ENCODE peak calls at places on chromosomes 6 and 20, in ten cellular contexts. M is heart right ventricle; O is psoas muscle; T is HCT116; N is Panc1; Y is sigmoid colon; R is AG04450; K is hepatocyte; P is CD8-positive, alpha-beta T cell; L is heart left ventricle. V is an unnamed sample.
A peak's percentile ranks its signal among the peaks of the same experiment; 100 is the strongest.

GRCh38 chr6:88059221-88059620 is 11.6 kb downstream of the SPACA1 start:
- DNase-seq in M (no peak), Y (no peak), L (no peak), P (no peak), O (no peak), T (no peak), R (no peak), K (no peak), N (no peak), V (no peak)

GRCh38 chr20:46128310-46129151 is 10.4 kb downstream of the CD40 start:
- DNase-seq in T (no peak), R (no peak), M (peak; percentile 35), P (no peak), Y (peak; percentile 61), K (peak; percentile 40), O (no peak), L (no peak), N (no peak), V (no peak)

GRCh38 chr20:48716086-48716485 is 111.7 kb downstream of the PREX1 start:
- DNase-seq in R (no peak), T (no peak), P (no peak), Y (no peak), O (no peak), N (no peak), L (no peak), K (no peak), M (no peak), V (no peak)

GRCh38 chr6:49550413-49551125 is at the start of gene C6orf141:
- DNase-seq in K (peak; percentile 64), L (no peak), N (no peak), M (no peak), T (peak; percentile 70), O (no peak), P (no peak), R (no peak), Y (no peak), V (no peak)

GRCh38 chr6:9540534-9541126 is 874.2 kb downstream of the TFAP2A start:
- DNase-seq in N (no peak), T (peak; percentile 47), L (no peak), M (no peak), P (no peak), O (no peak), Y (no peak), K (peak; percentile 66), R (peak; percentile 13), V (no peak)

GRCh38 chr6:134853111-134854055 is 96.5 kb downstream of the ALDH8A1 start:
- DNase-seq in K (peak; percentile 60), N (peak; percentile 35), L (no peak), M (no peak), T (peak; percentile 82), O (no peak), P (no peak), R (no peak), Y (no peak), V (no peak)

GRCh38 chr6:8506123-8506522 is 70.8 kb upstream of the SLC35B3 start:
- DNase-seq in Y (no peak), L (no peak), O (no peak), M (no peak), P (no peak), R (no peak), T (no peak), K (peak; percentile 4), N (no peak), V (no peak)

GRCh38 chr6:53628354-53629119 is 37.0 kb downstream of the KLHL31 start:
- DNase-seq in R (no peak), Y (no peak), L (no peak), N (no peak), K (no peak), P (no peak), O (no peak), M (no peak), T (no peak), V (no peak)

GRCh38 chr6:148426317-148426977 is 83.8 kb downstream of the SASH1 start:
- DNase-seq in R (no peak), N (no peak), L (no peak), Y (no peak), P (no peak), M (no peak), K (no peak), O (no peak), T (no peak), V (no peak)

GRCh38 chr6:107318100-107318736 is 141.1 kb downstream of the PDSS2 start:
- DNase-seq in R (peak; percentile 32), N (peak; percentile 42), P (no peak), M (peak; percentile 20), K (peak; percentile 74), L (no peak), T (peak; percentile 26), Y (no peak), O (peak; percentile 32), V (no peak)

GRCh38 chr20:38982291-38982690 is 20.1 kb downstream of the DHX35 start:
- DNase-seq in K (no peak), N (no peak), L (no peak), M (no peak), T (no peak), R (no peak), Y (no peak), O (no peak), P (no peak), V (no peak)

GRCh38 chr20:63642518-63643247 is 10.5 kb downstream of the STMN3 start:
- DNase-seq in P (no peak), L (no peak), K (no peak), R (no peak), M (no peak), O (no peak), Y (no peak), N (no peak), T (no peak), V (no peak)

GRCh38 chr6:109349419-109349987 is 32.8 kb downstream of the CD164 start:
- DNase-seq in P (no peak), M (no peak), T (no peak), Y (no peak), O (no peak), L (no peak), R (peak; percentile 27), N (no peak), K (peak; percentile 75), V (no peak)

GRCh38 chr6:144266091-144266649 is 19.0 kb upstream of the UTRN start:
- DNase-seq in O (peak; percentile 75), M (peak; percentile 46), K (peak; percentile 40), Y (peak; percentile 87), P (no peak), R (peak; percentile 44), T (peak; percentile 64), L (peak; percentile 67), N (no peak), V (peak; percentile 27)

GRCh38 chr6:11812951-11813350 is 34.3 kb upstream of the ADTRP start:
- DNase-seq in R (no peak), P (no peak), Y (no peak), M (no peak), N (no peak), O (no peak), K (no peak), T (no peak), L (no peak), V (no peak)

GRCh38 chr6:142408409-142408808 is 106.6 kb downstream of the ADGRG6 start:
- DNase-seq in Y (no peak), P (no peak), M (no peak), O (no peak), L (no peak), R (no peak), N (no peak), T (no peak), K (no peak), V (no peak)
- TF ChIP-seq CTCF in Y (no peak), P (no peak), M (no peak), O (no peak), L (no peak), R (peak; percentile 28), N (no peak), T (no peak), K (no peak), V (no peak)

GRCh38 chr20:56274156-56274555 is 25.6 kb downstream of the MC3R start:
- DNase-seq in T (no peak), N (no peak), L (no peak), K (no peak), Y (no peak), M (no peak), O (no peak), P (no peak), R (no peak), V (no peak)

GRCh38 chr20:56278205-56278604 is 29.7 kb downstream of the MC3R start:
- DNase-seq in Y (no peak), K (no peak), R (no peak), M (no peak), L (no peak), O (no peak), N (no peak), T (no peak), P (no peak), V (no peak)

GRCh38 chr20:56271974-56272373 is 23.4 kb downstream of the MC3R start:
- DNase-seq in Y (no peak), K (no peak), T (no peak), M (no peak), L (no peak), N (no peak), P (no peak), R (no peak), O (no peak), V (no peak)

GRCh38 chr20:56268536-56268935 is 20.0 kb downstream of the MC3R start:
- DNase-seq in R (no peak), P (no peak), T (no peak), Y (no peak), O (no peak), N (no peak), M (no peak), K (no peak), L (no peak), V (no peak)

GRCh38 chr20:56273491-56273890 is 25.0 kb downstream of the MC3R start:
- DNase-seq in T (no peak), Y (no peak), L (no peak), K (no peak), O (no peak), N (no peak), M (no peak), R (no peak), P (no peak), V (no peak)
- H3K9me3 ChIP-seq in T (no peaks in the 10 kb centered on the region), Y (no peaks in the 10 kb centered on the region), L (no peaks in the 10 kb centered on the region), K (no peaks in the 10 kb centered on the region), O (no peaks in the 10 kb centered on the region), N (no peaks in the 10 kb centered on the region), M (no peaks in the 10 kb centered on the region), R (peaks cover 20% of the 10 kb centered on the region), P (no peaks in the 10 kb centered on the region), V (no peaks in the 10 kb centered on the region)

DNA sequence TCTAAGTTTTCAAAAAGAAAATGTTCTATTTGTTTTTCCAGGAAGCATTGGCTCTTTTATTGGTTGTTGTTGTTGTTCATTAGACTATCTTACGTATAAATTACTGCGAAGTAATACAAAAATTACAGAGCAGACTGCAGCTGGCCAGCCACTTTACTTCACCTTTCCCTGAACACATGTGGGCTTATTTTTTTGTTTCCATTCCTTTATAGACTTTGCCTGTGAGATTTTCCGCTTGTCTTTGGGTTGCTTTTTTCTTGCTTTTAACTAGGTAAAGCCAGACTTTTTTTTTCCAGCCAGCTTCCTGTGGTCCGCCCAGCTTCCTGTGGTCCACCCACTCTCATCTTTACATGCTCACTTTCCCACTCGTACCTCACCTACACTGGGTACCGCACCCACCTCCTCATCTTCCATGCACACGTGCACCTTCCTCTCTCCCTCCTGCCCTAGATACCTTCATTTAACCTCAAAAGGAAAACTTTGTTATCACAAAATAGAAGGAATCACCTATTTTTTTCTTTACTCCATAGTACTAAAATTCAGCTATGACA is 79.0 kb downstream of the IPCEF1 start:
- DNase-seq in Y (no peak), K (no peak), O (no peak), R (no peak), M (no peak), L (no peak), T (no peak), P (no peak), N (no peak), V (no peak)
- TF ChIP-seq CTCF in Y (no peak), K (no peak), O (no peak), R (no peak), M (peak; percentile 1), L (peak; percentile 11), T (no peak), P (no peak), N (peak; percentile 41), V (no peak)

GRCh38 chr6:151940307-151940706 is 132.8 kb downstream of the ESR1 start:
- DNase-seq in T (no peak), Y (no peak), N (no peak), L (no peak), K (no peak), P (no peak), O (no peak), R (no peak), M (no peak), V (no peak)
- H3K9me3 ChIP-seq in T (no peaks in the 10 kb centered on the region), Y (no peaks in the 10 kb centered on the region), N (no peaks in the 10 kb centered on the region), L (no peaks in the 10 kb centered on the region), K (no peaks in the 10 kb centered on the region), P (no peaks in the 10 kb centered on the region), O (no peaks in the 10 kb centered on the region), R (no peaks in the 10 kb centered on the region), M (no peaks in the 10 kb centered on the region), V (no peaks in the 10 kb centered on the region)

V was measured in thoracic aorta.